ENCODE peak calls at places on chromosomes 6 and 20, in eight cellular contexts. K, N, M, R, V, Y, E and Q are unnamed samples.

GRCh38 chr20:4951299-4951698 is 50.0 kb downstream of the SLC23A2 start:
- DNase-seq in K (peak), N (no peak), M (peak), R (no peak), V (no peak), Y (no peak), E (no peak), Q (peak)

GRCh38 chr6:136550045-136550329 is 235 bp downstream of the MAP7 start:
- DNase-seq in K (no peak), N (no peak), M (no peak), R (no peak), V (no peak), Y (peak), E (peak), Q (no peak)

GRCh38 chr6:47097092-47097945 is 55.2 kb upstream of the ADGRF1 start:
- DNase-seq in K (peak), N (peak), M (peak), R (peak), V (peak), Y (peak), E (peak), Q (peak)

GRCh38 chr6:125166711-125167110 is 13.1 kb downstream of the TPD52L1 start:
- DNase-seq in K (no peak), N (no peak), M (no peak), R (no peak), V (no peak), Y (no peak), E (no peak), Q (no peak)

GRCh38 chr6:16352258-16352635 is 113.9 kb downstream of the GMPR start:
- DNase-seq in K (peak), N (no peak), M (no peak), R (no peak), V (no peak), Y (no peak), E (no peak), Q (no peak)

GRCh38 chr6:106534564-106534982 is 94.7 kb downstream of the RTN4IP1 start:
- DNase-seq in K (no peak), N (no peak), M (no peak), R (no peak), V (no peak), Y (peak), E (no peak), Q (no peak)

GRCh38 chr6:41334482-41335023 is 855 bp upstream of the NCR2 start:
- DNase-seq in K (no peak), N (no peak), M (peak), R (no peak), V (no peak), Y (no peak), E (no peak), Q (no peak)

GRCh38 chr6:4567141-4567540 is 209.1 kb upstream of the CDYL start:
- DNase-seq in K (peak), N (no peak), M (peak), R (no peak), V (no peak), Y (no peak), E (no peak), Q (peak)

GRCh38 chr6:13302291-13302690 is 26.0 kb downstream of the TBC1D7 start:
- DNase-seq in K (no peak), N (no peak), M (no peak), R (no peak), V (no peak), Y (no peak), E (no peak), Q (no peak)

GRCh38 chr6:133502451-133503259 is 261.5 kb downstream of the EYA4 start:
- DNase-seq in K (peak), N (no peak), M (peak), R (peak), V (no peak), Y (no peak), E (no peak), Q (no peak)

GRCh38 chr20:9329356-9330092 is 184.9 kb upstream of the LAMP5 start:
- DNase-seq in K (no peak), N (no peak), M (no peak), R (no peak), V (no peak), Y (no peak), E (no peak), Q (no peak)

GRCh38 chr20:61436674-61437279 is 184.7 kb downstream of the CDH4 start:
- DNase-seq in K (peak), N (no peak), M (no peak), R (no peak), V (peak), Y (no peak), E (no peak), Q (peak)

GRCh38 chr20:47038581-47039560 is 144.2 kb downstream of the EYA2 start:
- DNase-seq in K (no peak), N (peak), M (no peak), R (no peak), V (no peak), Y (no peak), E (no peak), Q (no peak)

GRCh38 chr20:52037370-52037769 is 154.2 kb downstream of the ZFP64 start:
- DNase-seq in K (no peak), N (no peak), M (no peak), R (no peak), V (no peak), Y (no peak), E (no peak), Q (no peak)

GRCh38 chr6:135162678-135163439 is 18.2 kb upstream of the MYB start:
- DNase-seq in K (no peak), N (no peak), M (peak), R (no peak), V (peak), Y (no peak), E (no peak), Q (no peak)

DNA sequence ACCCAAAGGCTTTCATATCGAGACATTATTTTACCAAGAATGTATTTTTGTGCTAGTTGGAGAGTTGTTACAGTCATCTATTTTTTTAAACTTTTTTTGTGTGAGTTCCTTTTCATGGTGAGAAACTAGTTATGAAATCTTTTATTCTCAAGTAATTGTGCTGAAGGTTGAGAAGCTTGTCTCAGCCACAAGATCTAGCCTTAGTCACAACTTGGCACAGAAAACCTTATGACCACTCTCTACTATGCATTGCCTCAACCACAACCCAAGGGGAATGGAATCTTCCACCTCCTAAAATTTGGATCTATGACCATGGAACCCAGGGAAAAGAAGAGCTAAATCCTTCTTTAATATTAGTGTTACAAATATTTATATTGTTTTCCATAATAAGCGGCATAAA is 58.5 kb downstream of the HS3ST5 start:
- DNase-seq in K (no peak), N (no peak), M (peak), R (no peak), V (no peak), Y (no peak), E (no peak), Q (no peak)
- TF ChIP-seq CTCF in K (no peak), N (no peak), M (no peak), R (no peak), V (no peak), Y (no peak), E (no peak), Q (no peak)

DNA sequence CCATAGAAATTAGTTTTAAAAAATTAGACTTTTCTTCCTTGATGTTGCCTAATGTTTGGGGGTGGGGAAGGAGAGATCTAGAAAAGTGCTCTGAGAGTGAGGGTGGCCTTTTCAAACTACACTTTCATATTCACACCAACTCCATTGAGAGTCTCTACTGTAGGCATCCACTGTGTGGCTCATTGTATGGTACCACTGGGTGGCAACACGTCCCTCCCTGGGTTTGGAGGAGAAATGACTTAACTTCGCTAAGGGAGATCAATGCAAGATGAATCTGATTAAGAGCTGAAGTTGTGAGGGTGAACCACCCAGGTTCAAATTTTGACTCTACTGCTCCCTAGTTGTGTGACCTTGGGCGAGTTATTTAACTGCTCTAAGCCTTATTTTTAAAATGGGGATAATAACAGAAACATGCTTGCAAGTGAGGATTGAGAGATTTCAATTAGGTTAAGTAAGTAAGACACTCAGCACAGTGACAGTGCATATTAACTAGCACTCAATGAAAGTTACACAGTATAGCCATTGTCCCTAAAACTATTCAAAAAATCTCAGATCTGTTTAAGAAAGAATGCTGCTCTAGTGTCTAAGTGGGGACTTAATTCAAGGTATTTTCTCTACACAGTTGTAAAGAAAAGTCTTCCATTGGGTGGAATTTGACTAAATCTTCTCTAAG is 193.5 kb upstream of the CNR1 start:
- DNase-seq in K (no peak), N (no peak), M (no peak), R (no peak), V (no peak), Y (no peak), E (no peak), Q (no peak)
- TF ChIP-seq CTCF in K (no peak), N (no peak), M (no peak), R (no peak), V (no peak), Y (no peak), E (no peak), Q (no peak)

DNA sequence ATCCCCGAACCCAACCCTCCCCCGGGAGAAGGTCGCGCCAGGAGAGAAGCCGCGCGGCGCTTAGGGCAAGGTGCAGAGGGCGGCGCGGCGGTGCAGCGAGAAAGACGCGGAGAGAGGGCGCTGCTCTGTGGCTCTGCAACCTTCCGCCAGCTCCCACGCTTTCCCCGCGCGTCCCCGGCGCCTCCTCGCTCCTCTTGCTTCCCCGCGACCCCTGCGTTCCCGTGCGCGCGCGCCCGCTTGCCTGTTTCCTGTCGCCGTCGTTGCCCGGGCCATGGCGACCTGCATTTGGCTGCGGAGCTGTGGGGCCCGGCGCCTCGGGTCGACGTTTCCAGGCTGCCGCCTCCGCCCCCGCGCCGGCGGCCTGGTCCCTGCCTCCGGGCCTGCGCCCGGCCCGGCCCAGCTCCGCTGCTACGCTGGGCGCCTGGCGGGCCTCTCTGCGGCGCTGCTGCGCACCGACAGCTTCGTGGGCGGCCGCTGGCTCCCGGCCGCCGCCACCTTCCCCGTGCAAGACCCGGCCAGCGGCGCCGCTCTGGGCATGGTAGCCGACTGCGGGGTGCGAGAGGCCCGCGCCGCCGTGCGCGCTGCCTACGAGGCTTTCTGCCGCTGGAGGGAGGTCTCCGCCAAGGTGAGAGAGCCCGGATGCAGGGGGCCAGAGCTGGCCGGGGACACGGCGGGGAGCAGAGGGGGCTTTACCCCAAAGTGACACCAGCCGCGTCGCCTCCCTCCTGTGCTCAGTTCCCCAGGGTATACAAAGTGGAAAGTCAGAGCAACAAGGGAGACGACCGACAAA is at the start of gene ALDH5A1:
- DNase-seq in K (peak), N (peak), M (peak), R (no peak), V (peak), Y (peak), E (peak), Q (peak)
- TF ChIP-seq CTCF in K (peak), N (peak), M (peak), R (peak), V (peak), Y (peak), E (peak), Q (peak)

GRCh38 chr6:96469312-96469711 is 52.3 kb upstream of the UFL1 start:
- DNase-seq in K (no peak), N (no peak), M (no peak), R (no peak), V (no peak), Y (no peak), E (no peak), Q (no peak)
- TF ChIP-seq CTCF in K (no peak), N (no peak), M (no peak), R (no peak), V (no peak), Y (no peak), E (no peak), Q (no peak)

GRCh38 chr6:50198245-50198644 is 148.5 kb upstream of the DEFB112 start:
- DNase-seq in K (no peak), N (no peak), M (no peak), R (no peak), V (no peak), Y (no peak), E (no peak), Q (no peak)
- TF ChIP-seq CTCF in K (no peak), N (no peak), M (no peak), R (no peak), V (no peak), Y (no peak), E (no peak), Q (no peak)

GRCh38 chr20:59221049-59221748 is 57.6 kb downstream of the ZNF831 start:
- DNase-seq in K (no peak), N (no peak), M (peak), R (no peak), V (no peak), Y (no peak), E (no peak), Q (no peak)
- TF ChIP-seq CTCF in K (no peak), N (no peak), M (no peak), R (no peak), V (peak), Y (no peak), E (no peak), Q (no peak)

DNA sequence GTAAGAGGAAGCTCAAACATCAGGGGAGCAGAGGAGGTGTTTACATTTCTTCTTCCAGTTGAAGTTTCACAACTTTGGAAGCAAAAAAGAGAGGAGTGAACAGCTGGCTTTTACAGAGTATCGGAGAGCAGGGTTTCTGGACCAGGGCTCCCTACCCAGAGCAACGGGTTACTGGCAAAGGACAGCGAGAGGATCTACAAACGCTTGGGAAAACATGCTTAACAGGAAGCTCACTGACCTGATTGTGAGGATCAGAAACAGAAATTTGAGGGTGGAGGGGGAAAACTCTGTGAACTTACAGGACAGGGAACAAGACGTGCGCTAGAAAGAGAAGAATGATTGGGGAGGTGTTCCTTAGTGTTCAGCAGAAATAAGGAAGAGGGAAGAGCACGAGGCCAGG is 85.7 kb upstream of the TAB2 start:
- DNase-seq in K (peak), N (no peak), M (no peak), R (no peak), V (no peak), Y (no peak), E (no peak), Q (no peak)
- TF ChIP-seq CTCF in K (no peak), N (no peak), M (no peak), R (no peak), V (no peak), Y (no peak), E (no peak), Q (no peak)